ENCODE peak calls at places on chromosomes 5 and 9, in four cellular contexts. H is H1, D is K562, W is GM12878. O is an unnamed sample.

GRCh38 chr9:22119537-22120167 is 110.5 kb upstream of the CDKN2B start:
- DNase-seq in D (no peak), W (no peak), H (no peak), O (peak; percentile 21)

GRCh38 chr9:110821064-110821463 is 152.5 kb downstream of the MUSK start:
- DNase-seq in H (no peak), D (no peak), W (no peak), O (no peak)

GRCh38 chr9:88773627-88774244 is 217.5 kb upstream of the S1PR3 start:
- DNase-seq in H (no peak), D (peak; percentile 20), W (no peak), O (no peak)

GRCh38 chr9:21831841-21832509 is 29.5 kb downstream of the MTAP start:
- DNase-seq in H (no peak), D (no peak), W (peak; percentile 71), O (no peak)

GRCh38 chr5:124310453-124310852 is 436.0 kb downstream of the ZNF608 start:
- DNase-seq in D (no peak), W (no peak), H (no peak), O (no peak)

GRCh38 chr5:132065951-132066701 is 5.7 kb downstream of the IL3 start:
- DNase-seq in D (no peak), H (no peak), W (no peak), O (no peak)

GRCh38 chr9:77498891-77499290 is 149.2 kb downstream of the GNA14 start:
- DNase-seq in H (no peak), W (no peak), D (no peak), O (no peak)

GRCh38 chr5:142817961-142818431 is 47.8 kb downstream of the ARHGAP26 start:
- DNase-seq in H (no peak), D (no peak), W (no peak), O (no peak)

GRCh38 chr9:106862946-106863740 is at the start of gene ZNF462:
- DNase-seq in H (no peak), D (no peak), W (no peak), O (no peak)

GRCh38 chr5:160260881-160261815 is 31.8 kb downstream of the FABP6 start:
- DNase-seq in D (peak; percentile 95), W (no peak), H (no peak), O (peak; percentile 50)

GRCh38 chr9:35940474-35941467 is 17.2 kb downstream of the OR2S2 start:
- DNase-seq in H (no peak), D (no peak), W (no peak), O (no peak)

GRCh38 chr5:38716516-38716915 is 129.3 kb upstream of the OSMR start:
- DNase-seq in W (no peak), D (no peak), H (no peak), O (no peak)

GRCh38 chr5:94693043-94693822 is 74.8 kb downstream of the SLF1 start:
- DNase-seq in H (no peak), D (peak; percentile 25), W (no peak), O (peak; percentile 33)

GRCh38 chr5:43564289-43564850 is 7.5 kb upstream of the PAIP1 start:
- DNase-seq in D (peak; percentile 23), W (no peak), H (no peak), O (no peak)

GRCh38 chr9:128310461-128310860 is 11.8 kb downstream of the TRUB2 start:
- DNase-seq in W (no peak), H (no peak), D (no peak), O (no peak)

GRCh38 chr9:133387680-133388079 is 11.5 kb downstream of the STKLD1 start:
- DNase-seq in H (no peak), D (no peak), W (no peak), O (peak; percentile 17)

GRCh38 chr5:100791376-100791775 is 111.7 kb downstream of the ST8SIA4 start:
- DNase-seq in W (no peak), H (no peak), D (no peak), O (no peak)

GRCh38 chr9:127122176-127123151 is at the start of gene ANGPTL2:
- DNase-seq in W (no peak), D (no peak), H (peak; percentile 73), O (peak; percentile 43)

GRCh38 chr5:1747803-1748085 is 51.9 kb downstream of the MRPL36 start:
- DNase-seq in H (no peak), W (no peak), D (no peak), O (no peak)

GRCh38 chr9:33795819-33796218 is 458 bp downstream of the PRSS3 start:
- DNase-seq in D (no peak), H (no peak), W (no peak), O (no peak)

GRCh38 chr5:76526950-76527349 is 96.3 kb downstream of the F2RL2 start:
- DNase-seq in W (no peak), H (no peak), D (no peak), O (no peak)

GRCh38 chr9:131776473-131776872 is 36.6 kb upstream of the RAPGEF1 start:
- DNase-seq in D (peak; percentile 67), W (no peak), H (no peak), O (peak; percentile 32)
- TF ChIP-seq HDAC6 in D (no peak), W (no peak), H (no peak), O (no peak)

DNA sequence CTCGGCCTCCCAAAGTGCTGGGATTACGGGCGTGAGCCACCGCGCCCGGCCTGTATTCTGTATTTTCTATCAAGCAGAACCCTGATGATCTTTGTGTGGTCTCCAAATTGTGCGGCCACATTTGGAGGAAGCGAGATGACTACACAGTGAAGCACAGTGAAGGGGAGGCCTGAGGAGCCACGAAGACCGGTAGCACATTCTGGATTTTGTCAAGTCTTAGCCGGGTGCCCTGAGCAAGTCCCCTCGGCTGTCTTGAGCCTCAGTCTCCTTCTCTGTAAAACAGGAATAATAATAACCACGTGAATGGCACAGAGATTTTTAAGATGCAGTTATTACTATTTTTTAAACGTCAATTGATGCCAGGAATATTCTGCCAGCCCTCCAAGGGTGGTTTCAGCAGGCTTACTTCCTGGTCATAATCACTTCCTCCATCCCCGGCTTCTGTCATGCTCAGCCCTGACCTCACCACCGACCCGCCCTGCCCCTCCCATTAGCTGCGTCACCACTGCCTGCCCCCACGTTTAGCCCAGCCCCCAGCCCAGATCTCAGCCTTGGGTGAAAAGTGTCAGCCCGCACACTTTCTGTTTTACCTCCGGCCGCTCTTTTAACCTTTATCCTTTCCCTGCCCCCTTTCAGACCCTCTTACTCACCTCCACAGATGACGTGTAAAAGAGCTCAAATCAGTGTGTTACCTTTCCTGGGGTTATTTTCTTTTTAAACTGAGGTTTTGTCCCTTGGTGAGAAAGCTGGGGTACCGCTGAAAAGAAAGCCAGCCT is 27.0 kb upstream of the ERGIC1 start:
- DNase-seq in D (peak; percentile 97), W (peak; percentile 81), H (peak; percentile 49), O (peak; percentile 80)
- TF ChIP-seq HDAC6 in D (no peak), W (no peak), H (no peak), O (no peak)

GRCh38 chr5:151074557-151074956 is 6.3 kb downstream of the TNIP1 start:
- DNase-seq in W (no peak), H (no peak), D (no peak), O (no peak)

GRCh38 chr5:151077419-151077818 is 3.4 kb downstream of the TNIP1 start:
- DNase-seq in W (no peak), D (no peak), H (no peak), O (no peak)

GRCh38 chr5:151073280-151073679 is 7.6 kb downstream of the TNIP1 start:
- DNase-seq in H (no peak), D (no peak), W (no peak), O (no peak)

GRCh38 chr5:151076616-151077015 is 4.2 kb downstream of the TNIP1 start:
- DNase-seq in D (no peak), H (no peak), W (no peak), O (no peak)

DNA sequence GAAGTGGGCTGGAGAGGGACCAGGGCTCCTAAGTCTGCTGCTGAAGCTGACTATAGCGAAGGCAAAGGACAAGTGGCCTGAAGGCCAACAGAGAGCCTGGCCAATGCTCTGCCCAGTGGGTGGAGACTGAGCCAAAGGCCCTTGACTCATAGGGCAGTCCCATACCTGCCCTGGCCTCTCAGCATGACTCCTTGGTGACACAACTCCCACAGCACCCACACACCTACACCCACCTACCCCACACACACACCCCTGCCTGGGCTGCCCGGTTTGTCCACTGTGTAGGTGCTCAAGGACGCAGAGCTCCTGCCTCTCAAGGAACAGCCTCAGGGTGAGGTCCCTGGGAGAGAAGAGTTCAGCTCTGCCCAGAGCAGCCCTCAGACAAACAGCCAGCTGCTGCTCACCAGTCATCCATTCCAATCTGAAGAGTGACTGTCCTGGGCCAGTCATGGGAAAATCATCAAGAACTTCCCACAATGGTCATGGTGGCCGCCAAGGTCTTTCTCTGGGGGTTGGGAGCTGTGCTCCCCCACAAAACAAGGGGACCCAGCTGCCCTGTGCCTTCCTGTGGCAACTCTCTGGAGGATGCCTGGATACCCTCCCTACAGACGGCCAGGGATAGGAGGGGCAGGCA is 5.0 kb downstream of the TNIP1 start:
- DNase-seq in W (no peak), D (no peak), H (no peak), O (no peak)
- TF ChIP-seq HDAC6 in W (no peak), D (no peak), H (no peak), O (no peak)

GRCh38 chr5:27403248-27403882 is 365.0 kb upstream of the CDH9 start:
- DNase-seq in D (no peak), W (no peak), H (no peak), O (no peak)
- TF ChIP-seq HDAC6 in D (no peak), W (no peak), H (no peak), O (no peak)

DNA sequence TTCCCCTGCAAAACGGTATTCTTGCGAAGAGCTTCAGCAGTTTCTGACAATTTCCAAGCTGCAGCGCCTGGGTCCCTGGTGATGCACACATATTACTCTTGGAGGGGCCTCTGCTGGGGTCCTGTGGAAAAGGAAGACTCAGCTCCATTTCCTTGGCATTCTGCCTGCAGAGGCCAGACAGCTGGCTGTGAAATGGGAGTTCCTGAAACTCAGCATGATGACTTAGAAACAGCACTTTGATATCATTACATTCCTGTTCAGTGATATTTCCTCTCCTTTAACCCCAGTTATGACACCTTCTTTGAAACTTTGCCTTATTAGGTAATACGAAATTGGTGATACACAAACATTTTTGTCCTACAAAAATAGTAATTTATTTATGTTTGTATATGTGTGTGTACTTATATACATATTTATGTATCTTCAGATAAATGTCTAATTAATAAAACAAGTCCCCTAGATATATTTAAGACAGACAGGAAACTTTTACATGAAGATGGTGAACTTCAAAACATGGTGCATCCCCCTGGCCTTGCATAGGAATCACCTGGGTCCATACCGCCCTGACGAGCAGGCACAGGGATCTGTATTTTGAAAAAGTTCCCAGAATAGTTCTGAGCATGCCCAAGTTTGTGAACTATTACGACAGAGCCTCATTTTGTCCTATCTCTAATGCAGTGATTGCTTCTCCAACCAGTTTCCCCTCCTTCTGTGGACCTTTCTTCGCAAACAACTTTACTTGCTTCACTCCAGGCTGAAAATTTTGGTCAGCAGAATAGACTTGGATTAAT is 98.3 kb downstream of the APBA1 start:
- DNase-seq in H (no peak), W (no peak), D (no peak), O (no peak)
- TF ChIP-seq HDAC6 in H (no peak), W (no peak), D (no peak), O (no peak)

DNA sequence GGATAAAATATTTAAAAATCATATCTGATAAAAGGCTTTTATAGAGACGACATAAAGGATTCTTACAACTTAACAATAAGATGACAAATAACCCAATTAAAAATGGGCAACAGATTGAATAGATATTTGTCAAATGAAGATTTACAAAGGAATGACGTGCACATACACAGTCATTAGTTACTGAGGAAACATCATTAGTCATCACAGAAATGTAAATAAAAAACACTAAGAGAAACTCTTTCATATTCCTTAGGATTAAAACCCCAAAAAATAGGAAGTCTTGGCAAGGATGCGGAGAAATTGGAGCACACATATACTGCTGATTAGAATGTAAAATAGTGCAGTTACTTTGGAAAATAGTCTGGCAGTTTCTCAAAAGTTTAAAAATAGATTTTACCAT is 1886.0 kb upstream of the CDH6 start:
- DNase-seq in D (no peak), H (no peak), W (no peak), O (no peak)
- TF ChIP-seq HDAC6 in D (no peak), H (no peak), W (no peak), O (no peak)

O was measured in HepG2.